ENCODE peak calls at places on chromosomes 5 and 9, in five cellular contexts. J is H1, B is HepG2, F is GM12878, H is K562. C is an unnamed sample.

GRCh38 chr5:154858972-154859950 is 834 bp downstream of the CNOT8 start:
- DNase-seq in J (no peak), B (no peak), F (no peak), H (peak; percentile 31), C (no peak)

GRCh38 chr5:103532116-103532734 is 30.4 kb downstream of the NUDT12 start:
- DNase-seq in J (no peak), B (no peak), F (no peak), H (no peak), C (no peak)

GRCh38 chr5:132064738-132065331 is 4.4 kb downstream of the IL3 start:
- DNase-seq in J (peak; percentile 97), B (peak; percentile 52), F (peak; percentile 45), H (peak; percentile 88), C (peak; percentile 92)

GRCh38 chr9:95480346-95480745 is 36.4 kb downstream of the PTCH1 start:
- DNase-seq in J (no peak), B (no peak), F (no peak), H (no peak), C (no peak)

GRCh38 chr5:147935032-147935431 is 28.7 kb upstream of the C5orf46 start:
- DNase-seq in J (no peak), B (peak; percentile 16), F (no peak), H (peak; percentile 5), C (no peak)

GRCh38 chr9:70602364-70603019 is 188.0 kb upstream of the KLF9 start:
- DNase-seq in J (peak; percentile 58), B (peak; percentile 64), F (peak; percentile 34), H (peak; percentile 60), C (peak; percentile 52)

GRCh38 chr9:70412678-70413426 is 1.6 kb downstream of the KLF9 start:
- DNase-seq in J (peak; percentile 59), B (peak; percentile 37), F (no peak), H (peak; percentile 59), C (peak; percentile 17)

GRCh38 chr9:120723547-120723946 is 9.3 kb upstream of the MEGF9 start:
- DNase-seq in J (no peak), B (no peak), F (no peak), H (no peak), C (no peak)

GRCh38 chr5:179336126-179336870 is 9.0 kb downstream of the ADAMTS2 start:
- DNase-seq in J (no peak), B (no peak), F (no peak), H (no peak), C (no peak)

GRCh38 chr5:6587171-6587570 is 45.7 kb downstream of the NSUN2 start:
- DNase-seq in J (no peak), B (no peak), F (no peak), H (no peak), C (no peak)

GRCh38 chr5:157603333-157604190 is 28.0 kb upstream of the ADAM19 start:
- DNase-seq in J (no peak), B (peak; percentile 18), F (no peak), H (no peak), C (no peak)

GRCh38 chr5:112201141-112201540 is 217.9 kb downstream of the EPB41L4A start:
- DNase-seq in J (no peak), B (no peak), F (no peak), H (no peak), C (no peak)

GRCh38 chr5:112200132-112200531 is 218.9 kb downstream of the EPB41L4A start:
- DNase-seq in J (no peak), B (no peak), F (no peak), H (no peak), C (no peak)

GRCh38 chr5:112205840-112206239 is 213.2 kb downstream of the EPB41L4A start:
- DNase-seq in J (peak; percentile 54), B (no peak), F (no peak), H (peak; percentile 79), C (peak; percentile 44)

GRCh38 chr5:112202694-112203093 is 216.4 kb downstream of the EPB41L4A start:
- DNase-seq in J (no peak), B (no peak), F (no peak), H (no peak), C (no peak)

GRCh38 chr5:112203229-112203628 is 215.8 kb downstream of the EPB41L4A start:
- DNase-seq in J (no peak), B (no peak), F (no peak), H (no peak), C (no peak)
- TF ChIP-seq ATF2 in J (no peak), B (no peak), F (no peak), H (no peak), C (no peak)

GRCh38 chr5:54257366-54258118 is 52.8 kb downstream of the ARL15 start:
- DNase-seq in J (no peak), B (no peak), F (no peak), H (no peak), C (no peak)
- TF ChIP-seq ATF2 in J (no peak), B (no peak), F (no peak), H (no peak), C (no peak)

DNA sequence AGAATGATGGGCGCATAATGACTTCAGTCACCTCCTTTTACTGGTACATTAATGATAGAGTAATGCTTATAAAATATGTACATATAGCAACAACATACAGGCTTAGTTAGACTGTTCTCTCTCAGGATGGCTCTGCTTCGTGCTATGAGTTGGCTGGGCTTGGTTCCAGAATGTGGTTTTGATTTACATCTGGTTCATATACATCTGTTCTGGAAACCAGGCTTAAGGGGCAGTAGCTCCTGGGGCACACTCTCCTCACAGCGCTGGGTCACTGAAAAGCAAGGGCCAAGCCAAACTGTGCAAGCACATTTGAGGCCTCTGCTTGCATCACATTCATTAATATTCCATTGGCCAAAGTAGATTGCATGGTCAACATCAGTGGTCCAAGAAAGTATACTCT is 44.9 kb downstream of the PCSK1 start:
- DNase-seq in J (no peak), B (no peak), F (no peak), H (no peak), C (no peak)
- TF ChIP-seq ATF2 in J (no peak), B (no peak), F (no peak), H (no peak), C (no peak)

GRCh38 chr9:115988701-115989100 is 164.9 kb upstream of the PAPPA start:
- DNase-seq in J (no peak), B (no peak), F (no peak), H (no peak), C (no peak)
- TF ChIP-seq ATF2 in J (no peak), B (no peak), F (no peak), H (no peak), C (no peak)

C was measured in WTC11.